ENCODE peak calls at places on chromosomes 1 and 21, in five cellular contexts. V is neural crest cell, Y is GM12865, B is osteocyte, K is endothelial cell. U is an unnamed sample.

GRCh38 chr1:203610061-203610460 is 16.6 kb upstream of the ATP2B4 start:
- DNase-seq in V (no peak), Y (no peak), B (no peak), K (no peak), U (no peak)

GRCh38 chr1:7505871-7506676 is 265.0 kb upstream of the VAMP3 start:
- DNase-seq in V (no peak), Y (no peak), B (no peak), K (no peak), U (no peak)

GRCh38 chr1:100955322-100955721 is 59.4 kb downstream of the SLC30A7 start:
- DNase-seq in V (no peak), Y (no peak), B (no peak), K (no peak), U (peak)

GRCh38 chr1:161209790-161210409 is 5.2 kb upstream of the FCER1G start:
- DNase-seq in V (peak), Y (peak), B (no peak), K (peak), U (peak)

GRCh38 chr1:193626695-193627094 is 440.3 kb upstream of the B3GALT2 start:
- DNase-seq in V (no peak), Y (no peak), B (no peak), K (no peak), U (no peak)

GRCh38 chr1:216750031-216750627 is 26.9 kb upstream of the ESRRG start:
- DNase-seq in V (peak), Y (peak), B (no peak), K (peak), U (peak)

GRCh38 chr1:151284013-151284577 is 2.0 kb downstream of the ZNF687 start:
- DNase-seq in V (no peak), Y (no peak), B (no peak), K (no peak), U (no peak)

GRCh38 chr1:56389813-56390539 is 189.4 kb downstream of the PLPP3 start:
- DNase-seq in V (peak), Y (no peak), B (no peak), K (no peak), U (no peak)

GRCh38 chr1:115748396-115749130 is 20.0 kb downstream of the CASQ2 start:
- DNase-seq in V (no peak), Y (no peak), B (no peak), K (no peak), U (peak)

GRCh38 chr1:24438423-24438901 is 22.9 kb downstream of the NIPAL3 start:
- DNase-seq in V (no peak), Y (no peak), B (no peak), K (no peak), U (no peak)

GRCh38 chr1:88697503-88697902 is 13.4 kb downstream of the PKN2 start:
- DNase-seq in V (no peak), Y (no peak), B (no peak), K (no peak), U (peak)

GRCh38 chr1:21123287-21123961 is 53.3 kb downstream of the EIF4G3 start:
- DNase-seq in V (no peak), Y (no peak), B (no peak), K (no peak), U (no peak)

GRCh38 chr1:162942903-162943567 is 82.1 kb upstream of the CCDC190 start:
- DNase-seq in V (no peak), Y (no peak), B (no peak), K (no peak), U (no peak)

GRCh38 chr1:248786106-248786665 is 30.6 kb upstream of the LYPD8 start:
- DNase-seq in V (no peak), Y (peak), B (no peak), K (no peak), U (no peak)

GRCh38 chr1:7752512-7753417 is 18.3 kb upstream of the VAMP3 start:
- DNase-seq in V (peak), Y (peak), B (no peak), K (peak), U (peak)

GRCh38 chr1:235302143-235302542 is 25.8 kb downstream of the ARID4B start:
- DNase-seq in V (no peak), Y (no peak), B (no peak), K (no peak), U (no peak)

GRCh38 chr1:118084400-118084799 is 100.6 kb downstream of the SPAG17 start:
- DNase-seq in V (no peak), Y (no peak), B (no peak), K (no peak), U (no peak)

GRCh38 chr21:28944296-28944695 is 48.4 kb downstream of the LTN1 start:
- DNase-seq in V (no peak), Y (no peak), B (no peak), K (no peak), U (no peak)

GRCh38 chr21:45324430-45325205 is 36.9 kb upstream of the POFUT2 start:
- DNase-seq in V (no peak), Y (no peak), B (no peak), K (no peak), U (no peak)

GRCh38 chr1:242189591-242189990 is 190.7 kb upstream of the MAP1LC3C start:
- DNase-seq in V (no peak), Y (no peak), B (peak), K (peak), U (no peak)
- TF ChIP-seq CTCF in V (no peak), Y (peak), B (no peak), K (no peak), U (no peak)

GRCh38 chr1:224183591-224184312 is 712 bp downstream of the DEGS1 start:
- DNase-seq in V (peak), Y (peak), B (peak), K (peak), U (peak)
- TF ChIP-seq CTCF in V (no peak), Y (no peak), B (no peak), K (no peak), U (peak)

GRCh38 chr1:184569106-184569505 is 182.3 kb downstream of the C1orf21 start:
- DNase-seq in V (no peak), Y (no peak), B (no peak), K (no peak), U (no peak)

GRCh38 chr1:184576822-184577790 is 177.6 kb downstream of the EDEM3 start:
- DNase-seq in V (no peak), Y (no peak), B (no peak), K (no peak), U (no peak)

GRCh38 chr1:184574588-184574987 is 180.1 kb downstream of the EDEM3 start:
- DNase-seq in V (no peak), Y (no peak), B (no peak), K (no peak), U (no peak)
- TF ChIP-seq CTCF in V (no peak), Y (no peak), B (no peak), K (no peak), U (no peak)

GRCh38 chr1:2544093-2544874 is 11.9 kb upstream of the TNFRSF14 start:
- DNase-seq in V (peak), Y (no peak), B (no peak), K (no peak), U (no peak)

GRCh38 chr1:2544875-2545638 is 11.1 kb upstream of the TNFRSF14 start:
- DNase-seq in V (peak), Y (peak), B (no peak), K (no peak), U (no peak)

GRCh38 chr1:2546515-2547209 is 9.5 kb upstream of the TNFRSF14 start:
- DNase-seq in V (peak), Y (peak), B (no peak), K (peak), U (peak)

GRCh38 chr1:2547210-2548067 is 8.7 kb upstream of the TNFRSF14 start:
- DNase-seq in V (peak), Y (peak), B (no peak), K (no peak), U (no peak)

DNA sequence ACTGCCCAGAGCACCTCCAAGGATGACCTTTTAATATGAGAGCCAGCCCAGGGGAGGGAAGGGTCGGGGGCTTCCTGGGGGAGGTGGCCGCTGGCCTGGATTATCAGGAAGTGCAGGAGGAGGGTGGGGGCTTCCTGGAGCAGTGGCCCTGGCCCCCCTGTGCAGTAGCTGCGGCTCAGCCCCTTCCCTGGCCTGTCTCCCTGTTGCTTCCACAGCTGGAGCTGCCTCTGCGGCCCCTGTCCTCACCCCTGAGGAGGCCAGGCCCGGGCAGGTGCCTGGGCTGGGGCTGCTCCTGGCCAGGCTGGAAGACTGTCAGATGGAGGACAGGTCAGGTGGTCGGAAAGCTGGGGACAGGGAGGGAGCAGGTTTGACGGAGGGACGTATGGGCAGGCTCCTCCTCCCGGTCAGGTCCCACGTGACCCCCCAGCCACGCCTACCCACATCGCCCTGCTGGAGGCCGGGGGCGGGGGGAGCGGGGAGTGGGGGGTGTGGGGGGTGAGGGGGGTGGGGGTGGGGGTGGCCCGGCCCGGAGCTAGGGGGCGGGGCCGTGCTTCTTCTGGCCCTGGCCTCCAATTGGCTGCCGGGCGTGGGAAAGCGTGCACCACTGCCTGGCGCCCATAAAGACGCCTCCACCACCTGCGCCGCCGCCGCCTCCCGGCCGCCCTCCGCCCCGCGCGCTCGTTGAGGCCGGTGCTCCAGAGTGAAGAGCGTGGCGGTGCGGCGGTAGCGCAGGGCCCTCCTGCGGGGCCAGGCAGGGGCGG is 10.2 kb upstream of the TNFRSF14 start:
- DNase-seq in V (peak), Y (peak), B (no peak), K (peak), U (peak)
- TF ChIP-seq CTCF in V (no peak), Y (no peak), B (no peak), K (no peak), U (no peak)

GRCh38 chr21:39120876-39121599 is 62.2 kb downstream of the PSMG1 start:
- DNase-seq in V (no peak), Y (no peak), B (no peak), K (peak), U (no peak)
- TF ChIP-seq CTCF in V (no peak), Y (no peak), B (no peak), K (no peak), U (no peak)

DNA sequence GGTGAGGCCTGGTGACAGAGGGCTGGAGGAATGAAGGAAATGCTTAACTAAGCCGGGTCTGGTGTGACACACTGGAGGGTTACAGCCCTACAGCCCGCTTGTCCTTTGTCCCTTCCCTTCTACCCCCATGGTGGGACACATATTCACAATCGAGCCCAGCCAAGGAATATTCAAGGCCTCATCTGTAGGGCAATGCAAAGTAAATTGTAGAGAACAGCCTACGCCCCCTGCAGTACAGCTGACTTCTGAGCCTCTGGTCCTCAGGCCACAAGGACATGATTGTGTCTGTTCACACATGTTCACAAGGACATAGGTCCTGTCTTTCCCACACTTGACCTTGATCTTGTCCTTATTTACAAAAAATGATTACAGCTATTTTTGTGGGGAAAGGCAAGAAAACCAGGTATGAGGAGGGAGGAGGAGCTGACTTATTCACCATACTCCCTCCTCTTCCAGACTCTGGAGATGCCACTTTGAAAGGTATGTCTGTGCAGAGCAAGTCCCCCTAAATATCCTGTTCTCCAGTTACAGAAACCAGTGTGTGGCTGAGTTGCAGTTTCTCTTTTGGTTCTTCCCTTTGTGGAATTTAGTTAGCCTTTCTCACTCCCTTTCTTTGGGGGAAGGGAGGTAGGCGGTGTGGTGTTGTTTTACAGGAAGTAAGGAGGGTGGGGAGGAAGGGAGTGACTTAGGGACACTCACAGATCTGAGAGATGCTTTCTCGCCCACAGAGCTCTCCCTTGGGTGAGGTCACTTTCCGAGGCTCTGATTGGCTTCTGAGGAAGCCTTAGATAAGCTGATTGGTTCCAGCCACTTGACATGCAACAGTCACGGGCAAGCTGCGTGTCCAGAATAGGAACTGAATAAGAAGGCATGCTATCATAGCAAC is 14.6 kb downstream of the POLR3GL start:
- DNase-seq in V (peak), Y (peak), B (peak), K (peak), U (peak)
- TF ChIP-seq CTCF in V (peak), Y (peak), B (peak), K (no peak), U (peak)

U was measured in HFFc6.